ENCODE peak calls at places on chromosomes 11 and 22, in ten cellular contexts. One of them, this sample, is unnamed.

GRCh38 chr22:23497016-23497885 is 82.8 kb downstream of the IGLL1 start:
- DNase-seq in mammary epithelial cell: no peak
- DNase-seq in A549: no peak
- DNase-seq in Peyer's patch: no peak
- DNase-seq in fibroblast of lung: no peak
- DNase-seq in body of pancreas: no peak
- DNase-seq in Panc1: no peak
- DNase-seq in CD8-positive, alpha-beta T cell: no peak
- DNase-seq in spleen: no peak
- DNase-seq in PC-3: no peak
- DNase-seq in this sample: no peak

GRCh38 chr22:45888221-45889092 is 88.5 kb downstream of the WNT7B start:
- DNase-seq in mammary epithelial cell: no peak
- DNase-seq in A549: no peak
- DNase-seq in Peyer's patch: no peak
- DNase-seq in fibroblast of lung: no peak
- DNase-seq in body of pancreas: no peak
- DNase-seq in Panc1: no peak
- DNase-seq in CD8-positive, alpha-beta T cell: no peak
- DNase-seq in spleen: peak
- DNase-seq in PC-3: no peak
- DNase-seq in this sample: no peak

GRCh38 chr11:78784321-78785061 is 209.8 kb upstream of the NARS2 start:
- DNase-seq in mammary epithelial cell: peak
- DNase-seq in A549: no peak
- DNase-seq in Peyer's patch: no peak
- DNase-seq in fibroblast of lung: peak
- DNase-seq in body of pancreas: no peak
- DNase-seq in Panc1: no peak
- DNase-seq in CD8-positive, alpha-beta T cell: no peak
- DNase-seq in spleen: no peak
- DNase-seq in PC-3: peak
- DNase-seq in this sample: peak

GRCh38 chr11:68052137-68052873 is 13.5 kb downstream of the TCIRG1 start:
- DNase-seq in mammary epithelial cell: no peak
- DNase-seq in A549: no peak
- DNase-seq in Peyer's patch: no peak
- DNase-seq in fibroblast of lung: no peak
- DNase-seq in body of pancreas: no peak
- DNase-seq in Panc1: no peak
- DNase-seq in CD8-positive, alpha-beta T cell: no peak
- DNase-seq in spleen: no peak
- DNase-seq in PC-3: no peak
- DNase-seq in this sample: no peak

GRCh38 chr11:839875-840617 is 2.3 kb downstream of the POLR2L start:
- DNase-seq in mammary epithelial cell: no peak
- DNase-seq in A549: peak
- DNase-seq in Peyer's patch: peak
- DNase-seq in fibroblast of lung: no peak
- DNase-seq in body of pancreas: no peak
- DNase-seq in Panc1: no peak
- DNase-seq in CD8-positive, alpha-beta T cell: no peak
- DNase-seq in spleen: no peak
- DNase-seq in PC-3: peak
- DNase-seq in this sample: no peak

GRCh38 chr11:119689318-119689717 is 39.7 kb downstream of the NECTIN1 start:
- DNase-seq in mammary epithelial cell: no peak
- DNase-seq in A549: no peak
- DNase-seq in Peyer's patch: no peak
- DNase-seq in fibroblast of lung: no peak
- DNase-seq in body of pancreas: no peak
- DNase-seq in Panc1: no peak
- DNase-seq in CD8-positive, alpha-beta T cell: no peak
- DNase-seq in spleen: no peak
- DNase-seq in PC-3: no peak
- DNase-seq in this sample: no peak

GRCh38 chr11:68354181-68354872 is 41.9 kb downstream of the LRP5 start:
- DNase-seq in mammary epithelial cell: peak
- DNase-seq in A549: peak
- DNase-seq in Peyer's patch: peak
- DNase-seq in fibroblast of lung: peak
- DNase-seq in body of pancreas: peak
- DNase-seq in Panc1: peak
- DNase-seq in CD8-positive, alpha-beta T cell: no peak
- DNase-seq in spleen: no peak
- DNase-seq in PC-3: peak
- DNase-seq in this sample: peak

GRCh38 chr11:105793092-105793491 is 183.2 kb downstream of the GRIA4 start:
- DNase-seq in mammary epithelial cell: no peak
- DNase-seq in A549: no peak
- DNase-seq in Peyer's patch: no peak
- DNase-seq in fibroblast of lung: no peak
- DNase-seq in body of pancreas: no peak
- DNase-seq in Panc1: no peak
- DNase-seq in CD8-positive, alpha-beta T cell: no peak
- DNase-seq in spleen: no peak
- DNase-seq in PC-3: no peak
- DNase-seq in this sample: no peak

GRCh38 chr11:20243974-20244373 is 83.7 kb upstream of the DBX1 start:
- DNase-seq in mammary epithelial cell: no peak
- DNase-seq in A549: no peak
- DNase-seq in Peyer's patch: no peak
- DNase-seq in fibroblast of lung: no peak
- DNase-seq in body of pancreas: no peak
- DNase-seq in Panc1: no peak
- DNase-seq in CD8-positive, alpha-beta T cell: no peak
- DNase-seq in spleen: no peak
- DNase-seq in PC-3: peak
- DNase-seq in this sample: no peak

GRCh38 chr11:30106222-30106621 is 89.4 kb upstream of the KCNA4 start:
- DNase-seq in mammary epithelial cell: no peak
- DNase-seq in A549: no peak
- DNase-seq in Peyer's patch: no peak
- DNase-seq in fibroblast of lung: no peak
- DNase-seq in body of pancreas: no peak
- DNase-seq in Panc1: no peak
- DNase-seq in CD8-positive, alpha-beta T cell: no peak
- DNase-seq in spleen: no peak
- DNase-seq in PC-3: no peak
- DNase-seq in this sample: no peak

GRCh38 chr22:46262449-46263207 is 515 bp downstream of the PKDREJ start:
- DNase-seq in mammary epithelial cell: no peak
- DNase-seq in A549: no peak
- DNase-seq in Peyer's patch: peak
- DNase-seq in fibroblast of lung: peak
- DNase-seq in body of pancreas: peak
- DNase-seq in Panc1: no peak
- DNase-seq in CD8-positive, alpha-beta T cell: no peak
- DNase-seq in spleen: peak
- DNase-seq in PC-3: no peak
- DNase-seq in this sample: no peak

GRCh38 chr11:13343931-13344717 is 66.5 kb downstream of the BMAL1 start:
- DNase-seq in mammary epithelial cell: peak
- DNase-seq in A549: peak
- DNase-seq in Peyer's patch: peak
- DNase-seq in fibroblast of lung: peak
- DNase-seq in body of pancreas: peak
- DNase-seq in Panc1: peak
- DNase-seq in CD8-positive, alpha-beta T cell: peak
- DNase-seq in spleen: no peak
- DNase-seq in PC-3: peak
- DNase-seq in this sample: peak

GRCh38 chr11:93059074-93059957 is 89.9 kb downstream of the MTNR1B start:
- DNase-seq in mammary epithelial cell: no peak
- DNase-seq in A549: no peak
- DNase-seq in Peyer's patch: no peak
- DNase-seq in fibroblast of lung: peak
- DNase-seq in body of pancreas: no peak
- DNase-seq in Panc1: no peak
- DNase-seq in CD8-positive, alpha-beta T cell: no peak
- DNase-seq in spleen: no peak
- DNase-seq in PC-3: no peak
- DNase-seq in this sample: no peak

GRCh38 chr11:103659138-103659734 is 377.2 kb upstream of the DDI1 start:
- DNase-seq in mammary epithelial cell: peak
- DNase-seq in A549: peak
- DNase-seq in Peyer's patch: no peak
- DNase-seq in fibroblast of lung: peak
- DNase-seq in body of pancreas: no peak
- DNase-seq in Panc1: no peak
- DNase-seq in CD8-positive, alpha-beta T cell: no peak
- DNase-seq in spleen: no peak
- DNase-seq in PC-3: peak
- DNase-seq in this sample: peak
- TF ChIP-seq CTCF in mammary epithelial cell: peak
- TF ChIP-seq CTCF in A549: no peak
- TF ChIP-seq CTCF in Peyer's patch: no peak
- TF ChIP-seq CTCF in fibroblast of lung: peak
- TF ChIP-seq CTCF in body of pancreas: peak
- TF ChIP-seq CTCF in Panc1: peak
- TF ChIP-seq CTCF in CD8-positive, alpha-beta T cell: no peak
- TF ChIP-seq CTCF in spleen: no peak
- TF ChIP-seq CTCF in PC-3: peak
- TF ChIP-seq CTCF in this sample: no peak

GRCh38 chr22:24515025-24515338 is 19.9 kb downstream of the UPB1 start:
- DNase-seq in mammary epithelial cell: no peak
- DNase-seq in A549: no peak
- DNase-seq in Peyer's patch: no peak
- DNase-seq in fibroblast of lung: no peak
- DNase-seq in body of pancreas: no peak
- DNase-seq in Panc1: no peak
- DNase-seq in CD8-positive, alpha-beta T cell: no peak
- DNase-seq in spleen: no peak
- DNase-seq in PC-3: no peak
- DNase-seq in this sample: no peak
- H3K27ac ChIP-seq in mammary epithelial cell: no peak
- H3K27ac ChIP-seq in A549: no peak
- H3K27ac ChIP-seq in Peyer's patch: no peak
- H3K27ac ChIP-seq in fibroblast of lung: no peak
- H3K27ac ChIP-seq in body of pancreas: no peak
- H3K27ac ChIP-seq in Panc1: no peak
- H3K27ac ChIP-seq in CD8-positive, alpha-beta T cell: no peak
- H3K27ac ChIP-seq in spleen: no peak
- H3K27ac ChIP-seq in PC-3: no peak
- H3K27ac ChIP-seq in this sample: no peak

GRCh38 chr11:128553662-128554392 is 33.5 kb downstream of the ETS1 start:
- DNase-seq in mammary epithelial cell: no peak
- DNase-seq in A549: peak
- DNase-seq in Peyer's patch: no peak
- DNase-seq in fibroblast of lung: no peak
- DNase-seq in body of pancreas: no peak
- DNase-seq in Panc1: no peak
- DNase-seq in CD8-positive, alpha-beta T cell: no peak
- DNase-seq in spleen: no peak
- DNase-seq in PC-3: peak
- DNase-seq in this sample: no peak

GRCh38 chr11:128552783-128553661 is 34.3 kb downstream of the ETS1 start:
- DNase-seq in mammary epithelial cell: peak
- DNase-seq in A549: no peak
- DNase-seq in Peyer's patch: peak
- DNase-seq in fibroblast of lung: peak
- DNase-seq in body of pancreas: no peak
- DNase-seq in Panc1: no peak
- DNase-seq in CD8-positive, alpha-beta T cell: no peak
- DNase-seq in spleen: peak
- DNase-seq in PC-3: no peak
- DNase-seq in this sample: peak

GRCh38 chr11:128559496-128560103 is 27.8 kb downstream of the ETS1 start:
- DNase-seq in mammary epithelial cell: no peak
- DNase-seq in A549: no peak
- DNase-seq in Peyer's patch: no peak
- DNase-seq in fibroblast of lung: no peak
- DNase-seq in body of pancreas: no peak
- DNase-seq in Panc1: no peak
- DNase-seq in CD8-positive, alpha-beta T cell: no peak
- DNase-seq in spleen: no peak
- DNase-seq in PC-3: peak
- DNase-seq in this sample: no peak

GRCh38 chr11:128551641-128552335 is 35.6 kb downstream of the ETS1 start:
- DNase-seq in mammary epithelial cell: no peak
- DNase-seq in A549: no peak
- DNase-seq in Peyer's patch: peak
- DNase-seq in fibroblast of lung: no peak
- DNase-seq in body of pancreas: no peak
- DNase-seq in Panc1: no peak
- DNase-seq in CD8-positive, alpha-beta T cell: no peak
- DNase-seq in spleen: no peak
- DNase-seq in PC-3: peak
- DNase-seq in this sample: no peak

GRCh38 chr11:128555606-128556005 is 31.8 kb downstream of the ETS1 start:
- DNase-seq in mammary epithelial cell: no peak
- DNase-seq in A549: peak
- DNase-seq in Peyer's patch: no peak
- DNase-seq in fibroblast of lung: peak
- DNase-seq in body of pancreas: no peak
- DNase-seq in Panc1: no peak
- DNase-seq in CD8-positive, alpha-beta T cell: no peak
- DNase-seq in spleen: no peak
- DNase-seq in PC-3: peak
- DNase-seq in this sample: peak
- TF ChIP-seq CTCF in mammary epithelial cell: peak
- TF ChIP-seq CTCF in A549: no peak
- TF ChIP-seq CTCF in Peyer's patch: peak
- TF ChIP-seq CTCF in fibroblast of lung: peak
- TF ChIP-seq CTCF in body of pancreas: peak
- TF ChIP-seq CTCF in Panc1: peak
- TF ChIP-seq CTCF in CD8-positive, alpha-beta T cell: no peak
- TF ChIP-seq CTCF in spleen: no peak
- TF ChIP-seq CTCF in PC-3: peak
- TF ChIP-seq CTCF in this sample: no peak

GRCh38 chr22:20857838-20858614 is 585 bp downstream of the PI4KA start:
- DNase-seq in mammary epithelial cell: peak
- DNase-seq in A549: peak
- DNase-seq in Peyer's patch: peak
- DNase-seq in fibroblast of lung: peak
- DNase-seq in body of pancreas: peak
- DNase-seq in Panc1: no peak
- DNase-seq in CD8-positive, alpha-beta T cell: peak
- DNase-seq in spleen: peak
- DNase-seq in PC-3: peak
- DNase-seq in this sample: peak

GRCh38 chr22:20857247-20857643 is 1.4 kb downstream of the PI4KA start:
- DNase-seq in mammary epithelial cell: no peak
- DNase-seq in A549: no peak
- DNase-seq in Peyer's patch: no peak
- DNase-seq in fibroblast of lung: no peak
- DNase-seq in body of pancreas: no peak
- DNase-seq in Panc1: no peak
- DNase-seq in CD8-positive, alpha-beta T cell: no peak
- DNase-seq in spleen: no peak
- DNase-seq in PC-3: no peak
- DNase-seq in this sample: no peak

GRCh38 chr22:20862540-20862939 is 3.7 kb downstream of the SNAP29 start:
- DNase-seq in mammary epithelial cell: no peak
- DNase-seq in A549: no peak
- DNase-seq in Peyer's patch: no peak
- DNase-seq in fibroblast of lung: no peak
- DNase-seq in body of pancreas: no peak
- DNase-seq in Panc1: no peak
- DNase-seq in CD8-positive, alpha-beta T cell: no peak
- DNase-seq in spleen: no peak
- DNase-seq in PC-3: no peak
- DNase-seq in this sample: no peak

GRCh38 chr22:20858615-20859416 is at the start of the genes PI4KA and SNAP29:
- DNase-seq in mammary epithelial cell: peak
- DNase-seq in A549: peak
- DNase-seq in Peyer's patch: peak
- DNase-seq in fibroblast of lung: peak
- DNase-seq in body of pancreas: peak
- DNase-seq in Panc1: peak
- DNase-seq in CD8-positive, alpha-beta T cell: peak
- DNase-seq in spleen: peak
- DNase-seq in PC-3: peak
- DNase-seq in this sample: peak

GRCh38 chr22:20859615-20860014 is 808 bp downstream of the SNAP29 start:
- DNase-seq in mammary epithelial cell: no peak
- DNase-seq in A549: no peak
- DNase-seq in Peyer's patch: no peak
- DNase-seq in fibroblast of lung: no peak
- DNase-seq in body of pancreas: no peak
- DNase-seq in Panc1: no peak
- DNase-seq in CD8-positive, alpha-beta T cell: no peak
- DNase-seq in spleen: no peak
- DNase-seq in PC-3: no peak
- DNase-seq in this sample: no peak
- H3K27ac ChIP-seq in mammary epithelial cell: peak
- H3K27ac ChIP-seq in A549: peak
- H3K27ac ChIP-seq in Peyer's patch: peak
- H3K27ac ChIP-seq in fibroblast of lung: peak
- H3K27ac ChIP-seq in body of pancreas: peak
- H3K27ac ChIP-seq in Panc1: peak
- H3K27ac ChIP-seq in CD8-positive, alpha-beta T cell: peak
- H3K27ac ChIP-seq in spleen: peak
- H3K27ac ChIP-seq in PC-3: no peak
- H3K27ac ChIP-seq in this sample: peak